ENCODE peak calls at places on chromosome 22, in eight cellular contexts. O is tibial artery, D is OCI-LY7, K is ovary, Q is IMR-90, P is body of pancreas, B is colonic mucosa, U is sigmoid colon. J is an unnamed sample. For H3K4me1, the result is how much of the 10 kb centered on the place peaks cover.

GRCh38 chr22:48888466-48889208 is 939.0 kb downstream of the BRD1 start:
- DNase-seq in Q (no peak), B (no peak), P (no peak), O (peak), U (peak), K (peak), D (no peak), J (peak)

GRCh38 chr22:27978875-27979274 is 59.8 kb upstream of the PITPNB start:
- DNase-seq in K (no peak), Q (no peak), B (no peak), D (no peak), U (no peak), P (no peak), O (no peak), J (no peak)

GRCh38 chr22:41951898-41952474 is at the start of gene SMIM45:
- DNase-seq in B (no peak), O (no peak), P (no peak), K (no peak), Q (no peak), U (no peak), D (peak), J (no peak)

GRCh38 chr22:36860821-36861659 is at the start of gene NCF4:
- DNase-seq in O (peak), Q (no peak), K (no peak), U (peak), D (peak), B (peak), P (peak), J (peak)

GRCh38 chr22:37639771-37640590 is 512 bp downstream of the SH3BP1 start:
- DNase-seq in P (no peak), U (no peak), K (no peak), O (no peak), D (peak), Q (no peak), B (no peak), J (no peak)

GRCh38 chr22:41380993-41381328 is 781 bp upstream of the TEF start:
- DNase-seq in K (peak), P (peak), O (peak), Q (peak), U (peak), B (peak), D (no peak), J (peak)

GRCh38 chr22:46275455-46276129 is 7.8 kb downstream of the TTC38 start:
- DNase-seq in K (no peak), B (no peak), U (no peak), P (no peak), Q (no peak), O (no peak), D (peak), J (no peak)

GRCh38 chr22:29531419-29531818 is 22.1 kb downstream of the THOC5 start:
- DNase-seq in B (no peak), Q (no peak), P (no peak), O (no peak), K (no peak), D (no peak), U (no peak), J (no peak)

GRCh38 chr22:37103696-37104452 is 5.6 kb downstream of the TMPRSS6 start:
- DNase-seq in D (no peak), Q (no peak), B (no peak), K (no peak), O (no peak), P (no peak), U (no peak), J (no peak)

GRCh38 chr22:37309221-37310074 is 27.1 kb downstream of the CYTH4 start:
- DNase-seq in K (no peak), O (no peak), U (no peak), B (no peak), D (peak), Q (no peak), P (no peak), J (no peak)

GRCh38 chr22:47151490-47151889 is 389.0 kb downstream of the TBC1D22A start:
- DNase-seq in P (no peak), U (no peak), D (no peak), Q (peak), B (no peak), K (no peak), O (no peak), J (no peak)

GRCh38 chr22:37559901-37560681 is at the start of gene CDC42EP1:
- DNase-seq in D (no peak), U (peak), Q (peak), K (peak), O (no peak), P (peak), B (peak), J (peak)

GRCh38 chr22:38519453-38520250 is 13.5 kb upstream of the DDX17 start:
- DNase-seq in P (no peak), K (no peak), O (no peak), D (no peak), U (no peak), Q (no peak), B (no peak), J (no peak)

GRCh38 chr22:36954251-36955014 is 41.0 kb downstream of the CSF2RB start:
- DNase-seq in Q (no peak), U (no peak), P (no peak), K (no peak), O (no peak), D (no peak), B (no peak), J (no peak)

GRCh38 chr22:36201630-36202312 is at the start of gene APOL4:
- DNase-seq in B (peak), P (peak), K (peak), Q (no peak), O (peak), D (no peak), U (peak), J (peak)

GRCh38 chr22:17120281-17120680 is 879 bp downstream of the TMEM121B start:
- DNase-seq in P (peak), Q (peak), B (no peak), O (no peak), K (no peak), U (no peak), D (no peak), J (peak)

GRCh38 chr22:32255726-32256125 is 579 bp upstream of the SLC5A4 start:
- DNase-seq in D (no peak), U (no peak), O (no peak), K (no peak), B (no peak), P (no peak), Q (no peak), J (no peak)

GRCh38 chr22:17945156-17945850 is 79.1 kb downstream of the MICAL3 start:
- DNase-seq in K (no peak), B (no peak), D (no peak), O (no peak), U (no peak), P (peak), Q (no peak), J (no peak)

GRCh38 chr22:33105501-33105911 is 47.3 kb upstream of the SYN3 start:
- DNase-seq in D (no peak), P (no peak), K (no peak), U (no peak), Q (peak), O (no peak), B (no peak), J (no peak)

GRCh38 chr22:41487037-41487963 is 18.4 kb downstream of the ACO2 start:
- DNase-seq in U (no peak), B (no peak), Q (peak), D (no peak), P (no peak), K (no peak), O (no peak), J (no peak)

GRCh38 chr22:22711532-22711913 is 67.1 kb downstream of the GGTLC2 start:
- DNase-seq in Q (no peak), D (no peak), K (no peak), B (no peak), O (no peak), P (no peak), U (no peak), J (no peak)

GRCh38 chr22:23036684-23037428 is 33.5 kb upstream of the GNAZ start:
- DNase-seq in B (no peak), P (peak), O (no peak), K (no peak), D (peak), Q (peak), U (no peak), J (no peak)

GRCh38 chr22:23256986-23257888 is 76.9 kb downstream of the BCR start:
- DNase-seq in D (no peak), Q (no peak), P (peak), K (peak), O (peak), B (peak), U (peak), J (no peak)

GRCh38 chr22:32380991-32381390 is 23.3 kb downstream of the RFPL3 start:
- DNase-seq in U (no peak), D (no peak), B (no peak), P (no peak), K (no peak), Q (peak), O (no peak), J (no peak)

GRCh38 chr22:47625531-47626427 is 863.3 kb downstream of the TBC1D22A start:
- DNase-seq in K (no peak), Q (no peak), O (no peak), U (peak), D (no peak), B (no peak), P (no peak), J (no peak)

GRCh38 chr22:36433318-36434231 is 45.8 kb upstream of the MYH9 start:
- DNase-seq in U (no peak), P (peak), K (no peak), D (no peak), O (no peak), B (peak), Q (no peak), J (no peak)

GRCh38 chr22:31105282-31105929 is 2.0 kb downstream of the SELENOM start:
- DNase-seq in K (no peak), P (no peak), U (peak), B (no peak), D (no peak), Q (no peak), O (no peak), J (no peak)

GRCh38 chr22:31106001-31106571 is 1.3 kb downstream of the SELENOM start:
- DNase-seq in D (no peak), O (peak), Q (no peak), U (peak), K (peak), P (no peak), B (peak), J (no peak)

GRCh38 chr22:31103111-31103510 is 4.3 kb downstream of the SELENOM start:
- DNase-seq in D (no peak), P (no peak), Q (no peak), U (no peak), K (no peak), O (no peak), B (no peak), J (no peak)

GRCh38 chr22:31103899-31104694 is 3.3 kb downstream of the SELENOM start:
- DNase-seq in P (peak), Q (no peak), D (no peak), K (peak), U (peak), O (peak), B (no peak), J (no peak)

GRCh38 chr22:31104869-31105268 is 2.5 kb downstream of the SELENOM start:
- DNase-seq in B (no peak), P (no peak), O (peak), Q (no peak), D (no peak), K (peak), U (peak), J (no peak)
- TF ChIP-seq CTCF in B (no peak), P (no peak), O (peak), Q (peak), D (no peak), K (no peak), U (peak), J (no peak)

GRCh38 chr22:26564181-26564580 is 25.8 kb downstream of the TPST2 start:
- DNase-seq in P (peak), U (no peak), K (no peak), D (no peak), B (no peak), O (no peak), Q (no peak), J (no peak)

GRCh38 chr22:26565889-26566288 is 24.0 kb downstream of the TPST2 start:
- DNase-seq in O (no peak), D (no peak), U (no peak), P (no peak), K (no peak), B (no peak), Q (no peak), J (no peak)

GRCh38 chr22:26564672-26565071 is 25.3 kb downstream of the TPST2 start:
- DNase-seq in K (no peak), Q (no peak), O (no peak), D (no peak), B (no peak), P (no peak), U (no peak), J (no peak)

GRCh38 chr22:26566994-26567393 is 22.9 kb downstream of the TPST2 start:
- DNase-seq in K (no peak), Q (no peak), D (no peak), O (no peak), B (no peak), P (no peak), U (no peak), J (no peak)

GRCh38 chr22:26565181-26565580 is 24.8 kb downstream of the TPST2 start:
- DNase-seq in Q (no peak), P (peak), O (no peak), K (no peak), B (no peak), U (no peak), D (no peak), J (no peak)
- H3K4me1 ChIP-seq in Q (under half), P (under half), O (under half), K (under half), B (under half), U (under half), D (under half), J (half or more)

GRCh38 chr22:39871008-39871798 is 22.4 kb downstream of the ENTHD1 start:
- DNase-seq in U (no peak), B (no peak), O (no peak), K (no peak), P (no peak), Q (no peak), D (no peak), J (no peak)
- H3K27ac ChIP-seq in U (no peak), B (no peak), O (no peak), K (no peak), P (no peak), Q (no peak), D (no peak), J (no peak)

GRCh38 chr22:25900880-25901279 is 158.9 kb downstream of the MYO18B start:
- DNase-seq in K (no peak), D (no peak), P (no peak), O (no peak), U (no peak), Q (no peak), B (no peak), J (no peak)
- TF ChIP-seq CTCF in K (no peak), D (no peak), P (no peak), O (no peak), U (no peak), Q (no peak), B (no peak), J (no peak)

DNA sequence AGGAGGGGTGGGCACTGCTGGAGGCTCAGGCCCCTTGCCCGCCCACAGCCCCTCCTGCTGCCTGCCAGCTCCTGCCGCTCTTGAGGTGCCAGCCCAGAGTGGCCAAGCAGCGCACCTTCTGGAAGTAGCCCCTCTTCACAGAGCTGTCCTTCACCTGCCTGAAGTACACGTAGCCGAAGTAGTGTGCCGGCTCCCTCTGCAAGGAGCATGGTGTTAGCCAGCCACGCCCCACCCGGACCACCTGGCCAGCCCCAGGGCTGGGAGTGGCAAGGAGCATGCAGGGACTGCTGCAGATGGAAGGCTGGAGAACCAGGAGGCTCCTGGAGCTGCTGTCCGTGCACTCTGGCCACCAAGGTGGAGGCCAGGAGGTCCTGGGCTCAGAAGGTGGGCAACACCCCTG is 9.6 kb downstream of the DENND6B start:
- DNase-seq in B (no peak), D (no peak), P (no peak), O (no peak), Q (no peak), K (no peak), U (no peak), J (no peak)
- H3K4me1 ChIP-seq in B (under half), D (half or more), P (under half), O (under half), Q (under half), K (under half), U (under half), J (under half)

J was measured in left lung.